ENCODE peak calls at places on chromosomes 16 and 17, in five cellular contexts. Q, B, P, R and Y are unnamed samples.

GRCh38 chr16:2948807-2949704 is 15.0 kb upstream of the KREMEN2 start:
- DNase-seq in P (no peak), Q (peak), B (no peak), R (no peak), Y (peak)

GRCh38 chr16:70573451-70574121 is 50.0 kb downstream of the SF3B3 start:
- DNase-seq in B (no peak), P (no peak), Q (no peak), R (no peak), Y (peak)

GRCh38 chr16:82892327-82892726 is 265.6 kb downstream of the CDH13 start:
- DNase-seq in Q (no peak), R (no peak), B (no peak), P (no peak), Y (no peak)

GRCh38 chr17:2043785-2044184 is 2.0 kb downstream of the OVCA2 start:
- DNase-seq in Q (no peak), B (no peak), R (no peak), P (no peak), Y (no peak)

GRCh38 chr17:71802663-71803062 is 318.2 kb upstream of the SOX9 start:
- DNase-seq in P (no peak), R (no peak), Q (no peak), B (no peak), Y (no peak)

GRCh38 chr16:15777533-15778203 is 79.2 kb downstream of the MYH11 start:
- DNase-seq in R (peak), P (no peak), Q (no peak), B (no peak), Y (no peak)

GRCh38 chr17:81387235-81388060 is 7.8 kb upstream of the BAHCC1 start:
- DNase-seq in Q (peak), P (peak), R (peak), B (no peak), Y (peak)

GRCh38 chr16:28491080-28491969 is 549 bp downstream of the CLN3 start:
- DNase-seq in P (peak), Q (peak), R (peak), B (no peak), Y (peak)

GRCh38 chr16:13435873-13436474 is 484.0 kb upstream of the ERCC4 start:
- DNase-seq in B (no peak), P (no peak), Q (no peak), R (no peak), Y (no peak)

GRCh38 chr16:74797414-74797813 is 22.8 kb upstream of the FA2H start:
- DNase-seq in P (no peak), B (no peak), R (no peak), Q (no peak), Y (no peak)

GRCh38 chr17:65483438-65483837 is 78.0 kb downstream of the AXIN2 start:
- DNase-seq in P (no peak), Q (no peak), R (no peak), B (no peak), Y (no peak)